ENCODE peak calls at places on chromosome 20, in four cellular contexts. N is A549, M is transverse colon, Z is stomach. V is an unnamed sample.

GRCh38 chr20:38434310-38434741 is 802 bp downstream of the SNHG17 start:
- DNase-seq in Z (no peak), M (no peak), N (no peak), V (no peak)

GRCh38 chr20:51121901-51122412 is 99.0 kb upstream of the KCNG1 start:
- DNase-seq in M (no peak), Z (no peak), N (peak), V (no peak)

GRCh38 chr20:14189794-14190402 is 147.5 kb downstream of the FLRT3 start:
- DNase-seq in M (no peak), N (peak), Z (no peak), V (no peak)

GRCh38 chr20:57003012-57003411 is 263.4 kb downstream of the BMP7 start:
- DNase-seq in N (no peak), Z (no peak), M (peak), V (no peak)

GRCh38 chr20:24692429-24693190 is 223.2 kb downstream of the SYNDIG1 start:
- DNase-seq in M (no peak), N (no peak), Z (peak), V (peak)

GRCh38 chr20:9551808-9552550 is 37.6 kb downstream of the LAMP5 start:
- DNase-seq in N (no peak), Z (no peak), M (no peak), V (no peak)

GRCh38 chr20:20370087-20370575 is 2.2 kb downstream of the INSM1 start:
- DNase-seq in N (no peak), Z (no peak), M (no peak), V (no peak)

GRCh38 chr20:8228315-8228714 is 96.2 kb downstream of the PLCB1 start:
- DNase-seq in M (no peak), N (no peak), Z (no peak), V (no peak)

GRCh38 chr20:12984863-12985262 is 23.9 kb upstream of the SPTLC3 start:
- DNase-seq in N (no peak), M (no peak), Z (no peak), V (no peak)

GRCh38 chr20:48298851-48299484 is 513.7 kb upstream of the SULF2 start:
- DNase-seq in Z (no peak), M (peak), N (peak), V (no peak)

GRCh38 chr20:63497946-63498935 is 642 bp downstream of the EEF1A2 start:
- DNase-seq in Z (peak), M (no peak), N (peak), V (no peak)

GRCh38 chr20:60199866-60200265 is 241.6 kb downstream of the CDH26 start:
- DNase-seq in M (no peak), Z (no peak), N (no peak), V (no peak)

GRCh38 chr20:615494-615893 is 5.4 kb upstream of the TCF15 start:
- DNase-seq in Z (no peak), M (no peak), N (no peak), V (no peak)
- TF ChIP-seq EP300 in Z (no peak), M (no peak), N (no peak), V (no peak)

DNA sequence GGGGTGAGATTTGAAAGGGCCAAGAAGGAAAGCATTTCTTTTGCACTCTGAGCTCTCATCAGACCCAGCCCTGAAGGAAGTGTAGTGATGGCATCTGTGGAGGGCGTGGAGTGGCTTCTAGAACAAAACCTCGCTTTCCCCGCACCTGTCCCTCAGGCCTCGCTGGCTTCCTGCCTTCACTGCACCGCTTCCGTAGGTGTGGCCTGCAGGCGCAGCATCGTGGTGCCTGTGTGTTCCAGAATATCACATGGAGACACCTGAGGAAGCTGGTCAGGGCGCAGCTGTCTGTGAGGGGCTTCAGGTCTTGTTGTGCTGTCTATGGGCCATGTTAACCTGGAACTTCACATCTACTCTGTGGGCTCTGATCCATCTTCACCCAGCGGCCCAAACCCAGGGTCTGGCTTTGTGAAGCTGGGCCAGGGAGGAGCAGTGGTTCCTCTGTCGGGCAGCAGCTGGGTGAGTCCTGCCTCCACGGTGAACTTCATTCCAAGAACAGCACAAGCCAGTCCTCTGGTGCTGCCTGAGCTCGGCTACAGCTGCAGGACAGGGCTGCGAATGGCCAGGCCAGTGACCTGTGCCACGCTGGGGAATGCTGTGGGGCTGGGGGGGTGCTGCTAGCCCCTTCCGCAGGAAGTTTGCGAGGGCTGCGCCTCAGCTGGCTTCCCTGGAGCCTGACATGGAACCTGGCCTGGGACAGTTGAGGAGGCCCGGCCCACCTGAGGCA is 40.9 kb downstream of the DSTN start:
- DNase-seq in Z (peak), N (no peak), M (peak), V (peak)
- TF ChIP-seq POLR2A in Z (no peak), N (no peak), M (no peak), V (no peak)

DNA sequence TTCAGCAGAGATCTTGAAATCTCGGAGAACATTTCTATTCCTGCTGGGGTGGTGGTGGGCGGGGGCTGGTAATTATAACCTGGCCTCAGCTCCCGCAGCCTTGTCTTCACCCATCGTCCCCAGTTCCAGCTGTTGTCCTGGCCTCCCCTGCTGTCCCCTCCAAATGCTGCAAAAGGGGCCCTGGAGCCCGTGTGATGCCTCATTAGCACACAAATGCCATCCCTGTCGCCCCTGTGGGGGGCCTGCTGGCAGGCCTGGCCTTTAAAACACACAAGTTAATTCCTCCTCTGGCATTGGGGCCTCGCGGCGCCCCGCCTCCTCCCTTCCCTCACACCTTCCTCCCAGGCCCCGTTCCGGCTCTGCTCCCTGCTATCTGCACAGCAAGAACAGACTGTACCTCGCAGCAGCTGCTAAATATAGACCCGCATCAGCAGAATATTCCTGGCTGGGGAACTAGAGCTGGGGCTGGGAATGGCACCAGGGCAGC is 85.7 kb downstream of the CDH22 start:
- DNase-seq in M (no peak), N (no peak), Z (peak), V (no peak)
- TF ChIP-seq EP300 in M (no peak), N (no peak), Z (no peak), V (no peak)

GRCh38 chr20:33493076-33493766 is 3.3 kb downstream of the CBFA2T2 start:
- DNase-seq in N (no peak), M (no peak), Z (no peak), V (no peak)

GRCh38 chr20:33490934-33491656 is 1.2 kb downstream of the CBFA2T2 start:
- DNase-seq in N (no peak), Z (no peak), M (no peak), V (no peak)

GRCh38 chr20:33489495-33490022 is 337 bp upstream of the CBFA2T2 start:
- DNase-seq in N (peak), M (peak), Z (peak), V (peak)

GRCh38 chr20:33488201-33488600 is 1.7 kb upstream of the CBFA2T2 start:
- DNase-seq in M (no peak), N (no peak), Z (no peak), V (no peak)

GRCh38 chr20:33490023-33490933 is at the start of gene CBFA2T2:
- DNase-seq in Z (no peak), N (peak), M (peak), V (peak)
- TF ChIP-seq POLR2A in Z (no peak), N (no peak), M (no peak), V (no peak)